ENCODE peak calls at places on chromosome 12, in seven cellular contexts. J is H9, X is trophoblast cell, S is H1, A is mesendoderm, V is IMR-90, T is neuronal stem cell. E is an unnamed sample.

GRCh38 chr12:5014269-5014668 is 29.4 kb upstream of the KCNA5 start:
- DNase-seq in J (no peak), X (no peak), S (no peak), A (no peak), V (peak; percentile 3), T (no peak), E (no peak)

GRCh38 chr12:101696477-101697196 is 803 bp upstream of the CHPT1 start:
- DNase-seq in J (no peak), X (peak; percentile 0), S (no peak), A (no peak), V (no peak), T (no peak), E (no peak)

GRCh38 chr12:107145397-107145796 is 52.0 kb upstream of the CRY1 start:
- DNase-seq in J (no peak), X (no peak), S (no peak), A (no peak), V (peak; percentile 16), T (no peak), E (no peak)

GRCh38 chr12:106251636-106252035 is 3.8 kb upstream of the CKAP4 start:
- DNase-seq in J (no peak), X (no peak), S (peak; percentile 39), A (no peak), V (peak; percentile 56), T (no peak), E (peak; percentile 38)

GRCh38 chr12:106645465-106646330 is 62.9 kb downstream of the RFX4 start:
- DNase-seq in J (no peak), X (no peak), S (no peak), A (no peak), V (no peak), T (no peak), E (no peak)

GRCh38 chr12:52307836-52308806 is 13.1 kb downstream of the KRT83 start:
- DNase-seq in J (peak; percentile 84), X (peak; percentile 28), S (peak; percentile 83), A (peak; percentile 77), V (peak; percentile 11), T (peak; percentile 64), E (peak; percentile 45)

GRCh38 chr12:65720739-65721138 is 103.5 kb upstream of the HMGA2 start:
- DNase-seq in J (no peak), X (no peak), S (no peak), A (no peak), V (no peak), T (no peak), E (peak; percentile 12)

GRCh38 chr12:65885716-65886115 is 61.4 kb downstream of the HMGA2 start:
- DNase-seq in J (no peak), X (no peak), S (no peak), A (no peak), V (no peak), T (no peak), E (no peak)

GRCh38 chr12:127562781-127563180 is 704.2 kb upstream of the TMEM132C start:
- DNase-seq in J (no peak), X (no peak), S (no peak), A (no peak), V (no peak), T (no peak), E (no peak)

GRCh38 chr12:20356048-20356447 is 12.3 kb upstream of the PDE3A start:
- DNase-seq in J (no peak), X (no peak), S (no peak), A (no peak), V (no peak), T (no peak), E (no peak)

GRCh38 chr12:85829391-85829790 is 6.8 kb downstream of the RASSF9 start:
- DNase-seq in J (no peak), X (no peak), S (no peak), A (no peak), V (peak; percentile 46), T (no peak), E (no peak)

GRCh38 chr12:19710811-19711793 is 271.8 kb downstream of the AEBP2 start:
- DNase-seq in J (no peak), X (no peak), S (no peak), A (peak; percentile 5), V (no peak), T (no peak), E (peak; percentile 22)

GRCh38 chr12:115467531-115467930 is 783.6 kb upstream of the TBX3 start:
- DNase-seq in J (no peak), X (no peak), S (no peak), A (no peak), V (peak; percentile 55), T (no peak), E (no peak)

GRCh38 chr12:113684053-113684907 is 212.6 kb upstream of the LHX5 start:
- DNase-seq in J (peak; percentile 66), X (no peak), S (no peak), A (peak; percentile 11), V (peak; percentile 33), T (no peak), E (no peak)

GRCh38 chr12:81800298-81801148 is 41.4 kb upstream of the PPFIA2 start:
- DNase-seq in J (peak; percentile 47), X (no peak), S (no peak), A (peak; percentile 57), V (no peak), T (no peak), E (peak; percentile 38)

GRCh38 chr12:53182836-53183235 is 2.1 kb upstream of the CSAD start:
- DNase-seq in J (no peak), X (no peak), S (no peak), A (no peak), V (no peak), T (no peak), E (no peak)

GRCh38 chr12:2160043-2160442 is 107.3 kb downstream of the CACNA1C start:
- DNase-seq in J (no peak), X (no peak), S (no peak), A (no peak), V (no peak), T (no peak), E (peak; percentile 49)

GRCh38 chr12:54004841-54005530 is 3.8 kb upstream of the HOXC8 start:
- DNase-seq in J (peak; percentile 73), X (no peak), S (no peak), A (no peak), V (no peak), T (no peak), E (peak; percentile 68)

GRCh38 chr12:68915055-68915454 is 17.9 kb downstream of the CPM start:
- DNase-seq in J (no peak), X (no peak), S (no peak), A (no peak), V (peak; percentile 87), T (no peak), E (peak; percentile 38)

GRCh38 chr12:61011767-61012423 is 1248.3 kb upstream of the USP15 start:
- DNase-seq in J (no peak), X (no peak), S (no peak), A (no peak), V (no peak), T (no peak), E (no peak)

GRCh38 chr12:2582631-2583616 is 211.8 kb upstream of the FKBP4 start:
- DNase-seq in J (peak; percentile 82), X (peak; percentile 47), S (peak; percentile 89), A (peak; percentile 52), V (peak; percentile 36), T (peak; percentile 60), E (peak; percentile 50)

GRCh38 chr12:112121780-112122565 is 3.4 kb upstream of the TRAFD1 start:
- DNase-seq in J (peak; percentile 44), X (no peak), S (no peak), A (peak; percentile 48), V (peak; percentile 88), T (no peak), E (peak; percentile 89)

GRCh38 chr12:1284611-1285010 is 293.6 kb downstream of the ERC1 start:
- DNase-seq in J (no peak), X (no peak), S (no peak), A (no peak), V (no peak), T (no peak), E (no peak)

GRCh38 chr12:54207539-54208267 is 18.9 kb upstream of the SMUG1 start:
- DNase-seq in J (peak; percentile 95), X (peak; percentile 65), S (peak; percentile 99), A (peak; percentile 89), V (peak; percentile 37), T (peak; percentile 73), E (peak; percentile 69)

GRCh38 chr12:104889735-104890134 is 68.4 kb downstream of the SLC41A2 start:
- DNase-seq in J (no peak), X (no peak), S (no peak), A (no peak), V (no peak), T (no peak), E (no peak)

GRCh38 chr12:51639361-51639760 is 48.3 kb downstream of the SCN8A start:
- DNase-seq in J (no peak), X (no peak), S (no peak), A (no peak), V (peak; percentile 68), T (no peak), E (no peak)

GRCh38 chr12:90111646-90112565 is 403.3 kb upstream of the ATP2B1 start:
- DNase-seq in J (no peak), X (no peak), S (no peak), A (no peak), V (no peak), T (no peak), E (no peak)

GRCh38 chr12:82866227-82866803 is 179.6 kb downstream of the TMTC2 start:
- DNase-seq in J (no peak), X (no peak), S (no peak), A (no peak), V (no peak), T (no peak), E (no peak)
- H3K4ac ChIP-seq in J (no peak overlapping the region), X (no peak overlapping the region), S (no peak overlapping the region), A (no peak overlapping the region), V (no peak overlapping the region), T (no peak overlapping the region), E (no peak overlapping the region)

GRCh38 chr12:46464863-46465262 is 92.3 kb upstream of the SLC38A2 start:
- DNase-seq in J (no peak), X (no peak), S (no peak), A (no peak), V (no peak), T (no peak), E (no peak)
- H3K4ac ChIP-seq in J (no peak overlapping the region), X (no peak overlapping the region), S (no peak overlapping the region), A (no peak overlapping the region), V (no peak overlapping the region), T (no peak overlapping the region), E (no peak overlapping the region)

GRCh38 chr12:49341777-49342065 is 4.7 kb upstream of the C1QL4 start:
- DNase-seq in J (no peak), X (no peak), S (peak; percentile 84), A (no peak), V (no peak), T (no peak), E (no peak)
- H3K4ac ChIP-seq in J (no peak overlapping the region), X (no peak overlapping the region), S (no peak overlapping the region), A (no peak overlapping the region), V (no peak overlapping the region), T (no peak overlapping the region), E (no peak overlapping the region)

DNA sequence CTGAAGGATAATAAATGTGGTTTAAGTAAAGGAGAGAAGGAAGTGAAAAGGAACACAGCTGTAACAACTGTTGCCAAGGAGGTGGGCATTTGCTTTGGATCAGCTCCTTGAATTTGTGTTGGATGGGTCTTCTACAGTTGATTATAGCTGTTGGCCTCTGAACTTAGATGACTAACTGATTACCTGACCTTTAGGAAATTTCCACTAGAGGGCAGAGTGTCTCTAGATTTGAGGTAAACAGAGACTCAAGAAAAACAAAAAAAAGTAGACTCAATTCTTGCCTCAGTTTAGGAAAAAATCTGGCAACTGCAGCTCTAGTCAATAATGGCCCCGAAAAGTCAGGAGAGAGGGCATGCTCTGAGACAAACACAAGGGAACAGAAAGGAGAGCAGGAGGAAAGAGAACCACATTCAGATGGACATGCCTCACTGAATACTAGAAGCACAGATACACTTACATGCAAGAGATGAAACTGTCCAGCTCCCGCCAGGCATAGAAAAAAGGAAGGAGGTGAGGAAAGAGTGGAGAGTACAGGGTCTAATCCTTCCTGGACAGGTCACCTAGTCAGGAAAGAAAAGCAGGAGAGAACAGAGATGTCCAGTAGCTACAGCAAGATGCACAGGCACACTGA is 20.6 kb downstream of the COX14 start:
- DNase-seq in J (no peak), X (no peak), S (no peak), A (peak; percentile 54), V (peak; percentile 61), T (no peak), E (peak; percentile 43)
- H3K4ac ChIP-seq in J (no peak overlapping the region), X (no peak overlapping the region), S (no peak overlapping the region), A (no peak overlapping the region), V (no peak overlapping the region), T (no peak overlapping the region), E (no peak overlapping the region)

E was measured in mesenchymal stem cell.